ENCODE peak calls at places on chromosomes 2 and 18, in four cellular contexts. One of them, this sample, is unnamed.

GRCh38 chr2:95670167-95670566 is 78.4 kb downstream of the TRIM43 start:
- DNase-seq in tibial nerve: no peak
- DNase-seq in thyroid gland: no peak
- DNase-seq in fibroblast of lung: peak
- DNase-seq in this sample: no peak

GRCh38 chr18:11514267-11514666 is 95.1 kb upstream of the SLC35G4 start:
- DNase-seq in tibial nerve: no peak
- DNase-seq in thyroid gland: no peak
- DNase-seq in fibroblast of lung: peak
- DNase-seq in this sample: no peak

GRCh38 chr2:85234879-85235278 is 92.9 kb downstream of the TGOLN2 start:
- DNase-seq in tibial nerve: no peak
- DNase-seq in thyroid gland: peak
- DNase-seq in fibroblast of lung: no peak
- DNase-seq in this sample: no peak

GRCh38 chr2:2639251-2640139 is 308.4 kb upstream of the MYT1L start:
- DNase-seq in tibial nerve: no peak
- DNase-seq in thyroid gland: peak
- DNase-seq in fibroblast of lung: no peak
- DNase-seq in this sample: no peak

GRCh38 chr2:239398536-239398935 is 2.3 kb downstream of the HDAC4 start:
- DNase-seq in tibial nerve: no peak
- DNase-seq in thyroid gland: no peak
- DNase-seq in fibroblast of lung: no peak
- DNase-seq in this sample: no peak

GRCh38 chr2:176653856-176654443 is 384.7 kb downstream of the MTX2 start:
- DNase-seq in tibial nerve: no peak
- DNase-seq in thyroid gland: peak
- DNase-seq in fibroblast of lung: peak
- DNase-seq in this sample: peak

GRCh38 chr2:77566131-77566530 is 44.0 kb upstream of the LRRTM4 start:
- DNase-seq in tibial nerve: no peak
- DNase-seq in thyroid gland: no peak
- DNase-seq in fibroblast of lung: no peak
- DNase-seq in this sample: no peak

GRCh38 chr2:15733867-15734765 is 142.4 kb downstream of the DDX1 start:
- DNase-seq in tibial nerve: no peak
- DNase-seq in thyroid gland: no peak
- DNase-seq in fibroblast of lung: peak
- DNase-seq in this sample: no peak

GRCh38 chr2:10722252-10722825 is 909 bp downstream of the ATP6V1C2 start:
- DNase-seq in tibial nerve: no peak
- DNase-seq in thyroid gland: peak
- DNase-seq in fibroblast of lung: no peak
- DNase-seq in this sample: no peak

GRCh38 chr2:234483568-234484251 is 13.2 kb downstream of the ARL4C start:
- DNase-seq in tibial nerve: no peak
- DNase-seq in thyroid gland: no peak
- DNase-seq in fibroblast of lung: no peak
- DNase-seq in this sample: no peak

GRCh38 chr18:57959278-57959677 is 84.7 kb upstream of the NEDD4L start:
- DNase-seq in tibial nerve: no peak
- DNase-seq in thyroid gland: peak
- DNase-seq in fibroblast of lung: peak
- DNase-seq in this sample: no peak

GRCh38 chr2:134360750-134361487 is 107.0 kb downstream of the MGAT5 start:
- DNase-seq in tibial nerve: no peak
- DNase-seq in thyroid gland: peak
- DNase-seq in fibroblast of lung: no peak
- DNase-seq in this sample: no peak

GRCh38 chr2:107633580-107634147 is 193.0 kb upstream of the RGPD4 start:
- DNase-seq in tibial nerve: no peak
- DNase-seq in thyroid gland: no peak
- DNase-seq in fibroblast of lung: peak
- DNase-seq in this sample: peak

GRCh38 chr2:17976871-17977746 is 98.6 kb downstream of the KCNS3 start:
- DNase-seq in tibial nerve: no peak
- DNase-seq in thyroid gland: no peak
- DNase-seq in fibroblast of lung: peak
- DNase-seq in this sample: peak

GRCh38 chr18:33946322-33946721 is 278.4 kb downstream of the NOL4 start:
- DNase-seq in tibial nerve: no peak
- DNase-seq in thyroid gland: no peak
- DNase-seq in fibroblast of lung: peak
- DNase-seq in this sample: no peak

GRCh38 chr2:148209598-148209997 is 188.7 kb downstream of the MBD5 start:
- DNase-seq in tibial nerve: no peak
- DNase-seq in thyroid gland: no peak
- DNase-seq in fibroblast of lung: no peak
- DNase-seq in this sample: no peak

GRCh38 chr2:10414000-10414451 is 34.1 kb downstream of the ODC1 start:
- DNase-seq in tibial nerve: no peak
- DNase-seq in thyroid gland: peak
- DNase-seq in fibroblast of lung: peak
- DNase-seq in this sample: no peak

GRCh38 chr2:157751462-157752058 is 122.9 kb upstream of the ACVR1C start:
- DNase-seq in tibial nerve: no peak
- DNase-seq in thyroid gland: no peak
- DNase-seq in fibroblast of lung: peak
- DNase-seq in this sample: peak

GRCh38 chr2:35035883-35036282 is 1319.7 kb upstream of the CRIM1 start:
- DNase-seq in tibial nerve: no peak
- DNase-seq in thyroid gland: no peak
- DNase-seq in fibroblast of lung: no peak
- DNase-seq in this sample: no peak

GRCh38 chr2:38540580-38541290 is 62.0 kb downstream of the HNRNPLL start:
- DNase-seq in tibial nerve: no peak
- DNase-seq in thyroid gland: peak
- DNase-seq in fibroblast of lung: no peak
- DNase-seq in this sample: no peak

GRCh38 chr2:174325932-174326879 is 8.5 kb upstream of the SP9 start:
- DNase-seq in tibial nerve: no peak
- DNase-seq in thyroid gland: no peak
- DNase-seq in fibroblast of lung: no peak
- DNase-seq in this sample: no peak

GRCh38 chr2:54585136-54585535 is 129.0 kb downstream of the SPTBN1 start:
- DNase-seq in tibial nerve: no peak
- DNase-seq in thyroid gland: no peak
- DNase-seq in fibroblast of lung: no peak
- DNase-seq in this sample: no peak

GRCh38 chr2:51084750-51085149 is 52.8 kb upstream of the NRXN1 start:
- DNase-seq in tibial nerve: no peak
- DNase-seq in thyroid gland: no peak
- DNase-seq in fibroblast of lung: no peak
- DNase-seq in this sample: no peak

DNA sequence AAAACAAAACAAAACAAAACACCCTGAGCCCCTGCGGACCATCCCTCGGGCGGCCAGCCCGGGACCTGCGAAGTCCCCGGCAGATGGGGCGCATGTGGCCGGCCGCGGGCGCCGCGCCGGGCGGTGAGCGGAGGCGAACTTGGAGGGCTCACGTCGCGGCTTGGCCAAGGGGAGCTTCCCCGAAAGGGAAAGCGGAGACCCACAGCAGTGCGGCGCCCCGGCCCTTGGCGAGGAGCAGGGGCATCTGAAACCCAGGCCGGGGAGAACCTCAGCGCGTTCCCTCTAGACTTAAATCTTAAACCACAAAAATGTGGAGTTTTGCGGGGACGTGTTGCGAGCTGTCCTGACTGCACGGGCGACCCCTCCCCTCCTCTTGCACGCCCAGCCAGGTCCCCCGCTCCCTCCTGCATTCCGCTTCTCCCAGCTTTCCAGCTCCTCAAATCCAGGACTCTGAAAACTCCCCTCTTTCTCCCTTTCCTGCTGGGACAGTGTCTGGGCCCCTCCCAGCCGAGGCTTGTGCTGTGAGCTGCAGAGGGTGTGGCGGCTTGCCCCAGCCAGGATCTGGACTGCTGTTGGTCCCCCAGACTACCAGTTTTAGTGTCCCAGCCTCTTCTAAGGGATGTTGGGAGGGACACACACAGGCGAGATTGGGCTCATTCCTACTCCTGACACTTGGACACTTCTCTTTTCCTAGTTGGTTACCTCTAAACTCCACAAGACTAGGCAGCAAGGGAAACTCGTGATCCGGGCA is 1.3 kb downstream of the FMNL2 start:
- DNase-seq in tibial nerve: peak
- DNase-seq in thyroid gland: peak
- DNase-seq in fibroblast of lung: peak
- DNase-seq in this sample: no peak
- TF ChIP-seq CTCF in tibial nerve: no peak
- TF ChIP-seq CTCF in thyroid gland: no peak
- TF ChIP-seq CTCF in fibroblast of lung: no peak
- TF ChIP-seq CTCF in this sample: peak

GRCh38 chr2:221264318-221264717 is 307.8 kb downstream of the EPHA4 start:
- DNase-seq in tibial nerve: no peak
- DNase-seq in thyroid gland: no peak
- DNase-seq in fibroblast of lung: no peak
- DNase-seq in this sample: no peak

GRCh38 chr2:221258464-221258863 is 313.6 kb downstream of the EPHA4 start:
- DNase-seq in tibial nerve: no peak
- DNase-seq in thyroid gland: no peak
- DNase-seq in fibroblast of lung: no peak
- DNase-seq in this sample: no peak

GRCh38 chr2:221263572-221263971 is 308.5 kb downstream of the EPHA4 start:
- DNase-seq in tibial nerve: no peak
- DNase-seq in thyroid gland: no peak
- DNase-seq in fibroblast of lung: no peak
- DNase-seq in this sample: no peak

GRCh38 chr2:221268631-221269030 is 303.5 kb downstream of the EPHA4 start:
- DNase-seq in tibial nerve: no peak
- DNase-seq in thyroid gland: no peak
- DNase-seq in fibroblast of lung: peak
- DNase-seq in this sample: no peak

GRCh38 chr2:221262651-221263050 is 309.5 kb downstream of the EPHA4 start:
- DNase-seq in tibial nerve: no peak
- DNase-seq in thyroid gland: no peak
- DNase-seq in fibroblast of lung: no peak
- DNase-seq in this sample: no peak
- H3K4me3 ChIP-seq in tibial nerve: no peak
- H3K4me3 ChIP-seq in thyroid gland: no peak
- H3K4me3 ChIP-seq in fibroblast of lung: no peak
- H3K4me3 ChIP-seq in this sample: no peak

GRCh38 chr2:189696223-189696622 is 21.8 kb downstream of the ANKAR start:
- DNase-seq in tibial nerve: no peak
- DNase-seq in thyroid gland: no peak
- DNase-seq in fibroblast of lung: no peak
- DNase-seq in this sample: no peak

GRCh38 chr2:189698020-189698887 is 23.8 kb downstream of the ANKAR start:
- DNase-seq in tibial nerve: no peak
- DNase-seq in thyroid gland: peak
- DNase-seq in fibroblast of lung: peak
- DNase-seq in this sample: peak

GRCh38 chr2:189700681-189701080 is 26.2 kb downstream of the ANKAR start:
- DNase-seq in tibial nerve: no peak
- DNase-seq in thyroid gland: no peak
- DNase-seq in fibroblast of lung: no peak
- DNase-seq in this sample: no peak

DNA sequence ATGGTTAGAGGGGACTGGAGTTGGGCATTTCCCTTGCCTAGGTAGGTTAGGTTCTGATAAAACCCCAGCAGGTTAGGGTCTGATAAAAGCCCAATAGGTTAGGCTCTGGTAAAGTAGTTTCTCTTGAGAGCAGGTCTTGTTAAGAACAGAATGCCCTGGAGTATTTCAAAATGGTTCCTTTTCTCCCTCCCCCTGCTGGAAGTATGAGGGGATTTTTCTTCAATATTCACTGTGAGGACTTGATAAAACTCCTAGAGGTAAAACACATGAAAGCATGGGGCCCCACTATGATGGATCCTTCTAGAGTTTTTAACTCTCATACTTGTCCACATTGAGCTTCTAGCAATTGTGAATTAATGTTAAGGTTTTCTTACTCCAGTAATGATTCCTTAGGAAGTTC is 27.6 kb downstream of the ANKAR start:
- DNase-seq in tibial nerve: no peak
- DNase-seq in thyroid gland: no peak
- DNase-seq in fibroblast of lung: no peak
- DNase-seq in this sample: no peak
- TF ChIP-seq CTCF in tibial nerve: no peak
- TF ChIP-seq CTCF in thyroid gland: no peak
- TF ChIP-seq CTCF in fibroblast of lung: no peak
- TF ChIP-seq CTCF in this sample: peak

GRCh38 chr2:127735044-127735443 is 33.7 kb downstream of the SFT2D3 start:
- DNase-seq in tibial nerve: no peak
- DNase-seq in thyroid gland: no peak
- DNase-seq in fibroblast of lung: no peak
- DNase-seq in this sample: no peak

GRCh38 chr2:127735537-127736399 is 34.5 kb downstream of the SFT2D3 start:
- DNase-seq in tibial nerve: no peak
- DNase-seq in thyroid gland: no peak
- DNase-seq in fibroblast of lung: no peak
- DNase-seq in this sample: no peak

GRCh38 chr2:127737892-127738291 is 36.6 kb downstream of the SFT2D3 start:
- DNase-seq in tibial nerve: no peak
- DNase-seq in thyroid gland: no peak
- DNase-seq in fibroblast of lung: no peak
- DNase-seq in this sample: no peak

GRCh38 chr2:127733113-127733815 is 32.0 kb downstream of the SFT2D3 start:
- DNase-seq in tibial nerve: no peak
- DNase-seq in thyroid gland: no peak
- DNase-seq in fibroblast of lung: no peak
- DNase-seq in this sample: no peak

GRCh38 chr2:127733816-127734537 is 32.7 kb downstream of the SFT2D3 start:
- DNase-seq in tibial nerve: no peak
- DNase-seq in thyroid gland: no peak
- DNase-seq in fibroblast of lung: peak
- DNase-seq in this sample: no peak
- H3K4me3 ChIP-seq in tibial nerve: no peak
- H3K4me3 ChIP-seq in thyroid gland: no peak
- H3K4me3 ChIP-seq in fibroblast of lung: peak
- H3K4me3 ChIP-seq in this sample: no peak

DNA sequence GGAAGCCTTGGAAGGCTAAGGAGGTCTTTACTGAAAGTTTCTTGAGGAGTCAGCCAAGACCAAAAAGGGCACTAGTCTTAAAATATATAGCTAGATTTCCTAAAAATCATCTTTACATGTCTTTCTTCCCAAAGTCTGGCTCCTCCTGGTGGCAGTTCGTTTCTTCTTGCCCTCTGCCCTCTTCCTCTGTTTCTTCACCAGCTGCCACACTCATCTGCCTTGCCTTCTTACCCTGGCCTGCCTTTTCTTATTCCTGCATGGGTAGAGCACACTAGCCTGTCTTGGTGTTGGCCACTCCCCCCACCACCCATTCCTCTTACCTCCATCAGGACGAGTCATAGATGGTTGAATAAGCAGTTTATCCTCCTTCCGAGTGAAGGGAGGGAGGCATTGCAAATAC is 129.8 kb downstream of the RAPGEF4 start:
- DNase-seq in tibial nerve: no peak
- DNase-seq in thyroid gland: no peak
- DNase-seq in fibroblast of lung: no peak
- DNase-seq in this sample: no peak
- TF ChIP-seq CTCF in tibial nerve: no peak
- TF ChIP-seq CTCF in thyroid gland: no peak
- TF ChIP-seq CTCF in fibroblast of lung: peak
- TF ChIP-seq CTCF in this sample: no peak

GRCh38 chr2:210195066-210195852 is 24.1 kb upstream of the KANSL1L start:
- DNase-seq in tibial nerve: no peak
- DNase-seq in thyroid gland: no peak
- DNase-seq in fibroblast of lung: peak
- DNase-seq in this sample: peak
- H3K4me3 ChIP-seq in tibial nerve: peak
- H3K4me3 ChIP-seq in thyroid gland: no peak
- H3K4me3 ChIP-seq in fibroblast of lung: peak
- H3K4me3 ChIP-seq in this sample: peak

GRCh38 chr18:21112140-21112473 is 494 bp upstream of the ROCK1 start:
- DNase-seq in tibial nerve: no peak
- DNase-seq in thyroid gland: no peak
- DNase-seq in fibroblast of lung: no peak
- DNase-seq in this sample: no peak
- TF ChIP-seq CTCF in tibial nerve: no peak
- TF ChIP-seq CTCF in thyroid gland: no peak
- TF ChIP-seq CTCF in fibroblast of lung: no peak
- TF ChIP-seq CTCF in this sample: no peak

This sample was measured in astrocyte of the cerebellum.